ENCODE peak calls at places on chromosomes 7 and 10, in six cellular contexts. Q is nephron progenitor cell, Y is psoas muscle, O is BJ, N is type B pancreatic cell, D is AG09309. W is an unnamed sample.

GRCh38 chr10:12975266-12975665 is 26.2 kb downstream of the CCDC3 start:
- DNase-seq in Q (no peak), Y (no peak), O (no peak), N (no peak), D (no peak), W (peak)

GRCh38 chr7:139118234-139118802 is 8.8 kb upstream of the ZC3HAV1 start:
- DNase-seq in Q (no peak), Y (no peak), O (no peak), N (no peak), D (no peak), W (no peak)

GRCh38 chr10:70354566-70355233 is 27.7 kb downstream of the LRRC20 start:
- DNase-seq in Q (no peak), Y (no peak), O (no peak), N (no peak), D (no peak), W (no peak)

GRCh38 chr7:28280516-28280915 is 99.9 kb upstream of the JAZF1 start:
- DNase-seq in Q (no peak), Y (no peak), O (no peak), N (no peak), D (no peak), W (no peak)

GRCh38 chr10:115951242-115951641 is 321.8 kb downstream of the GFRA1 start:
- DNase-seq in Q (no peak), Y (no peak), O (no peak), N (no peak), D (no peak), W (no peak)

GRCh38 chr10:22491480-22491879 is 146.2 kb downstream of the SPAG6 start:
- DNase-seq in Q (no peak), Y (no peak), O (no peak), N (no peak), D (no peak), W (no peak)

GRCh38 chr7:8938036-8938435 is 504.6 kb downstream of the NXPH1 start:
- DNase-seq in Q (no peak), Y (no peak), O (no peak), N (no peak), D (no peak), W (no peak)

GRCh38 chr10:130859427-130859826 is 452.1 kb downstream of the TCERG1L start:
- DNase-seq in Q (no peak), Y (no peak), O (no peak), N (no peak), D (no peak), W (no peak)

GRCh38 chr10:11483189-11484148 is 128.0 kb downstream of the USP6NL start:
- DNase-seq in Q (no peak), Y (no peak), O (no peak), N (no peak), D (no peak), W (no peak)

DNA sequence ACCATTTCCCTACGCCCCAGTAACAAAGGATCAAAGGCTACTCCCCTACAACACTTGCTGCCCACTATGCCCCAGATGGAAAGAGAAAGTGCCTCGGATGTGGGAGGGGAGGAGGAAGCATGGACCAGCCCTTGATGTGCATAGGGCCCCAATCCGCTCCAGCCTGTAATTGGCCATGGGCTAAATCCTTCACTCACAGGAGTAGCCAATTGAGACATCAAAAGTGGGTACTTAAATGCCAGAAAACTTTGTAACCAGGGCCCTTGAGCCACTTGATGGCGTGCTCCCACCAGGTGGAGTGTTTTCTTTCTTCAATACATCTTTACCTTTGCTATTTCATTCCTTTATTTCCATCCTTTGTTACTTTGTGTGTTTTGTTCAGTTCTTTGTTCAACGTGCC is 500.5 kb upstream of the LRRN3 start:
- DNase-seq in Q (no peak), Y (no peak), O (no peak), N (no peak), D (no peak), W (no peak)
- TF ChIP-seq CTCF in Q (no peak), Y (no peak), O (no peak), N (no peak), D (no peak), W (no peak)

GRCh38 chr7:18177129-18177814 is 149.6 kb upstream of the PRPS1L1 start:
- DNase-seq in Q (no peak), Y (no peak), O (no peak), N (no peak), D (no peak), W (no peak)

GRCh38 chr7:18177815-18178660 is 150.4 kb upstream of the PRPS1L1 start:
- DNase-seq in Q (no peak), Y (no peak), O (no peak), N (no peak), D (no peak), W (no peak)

GRCh38 chr7:18175801-18176450 is 148.3 kb upstream of the PRPS1L1 start:
- DNase-seq in Q (no peak), Y (no peak), O (no peak), N (no peak), D (no peak), W (no peak)

GRCh38 chr7:18179058-18179457 is 151.4 kb upstream of the PRPS1L1 start:
- DNase-seq in Q (no peak), Y (no peak), O (no peak), N (no peak), D (no peak), W (no peak)

DNA sequence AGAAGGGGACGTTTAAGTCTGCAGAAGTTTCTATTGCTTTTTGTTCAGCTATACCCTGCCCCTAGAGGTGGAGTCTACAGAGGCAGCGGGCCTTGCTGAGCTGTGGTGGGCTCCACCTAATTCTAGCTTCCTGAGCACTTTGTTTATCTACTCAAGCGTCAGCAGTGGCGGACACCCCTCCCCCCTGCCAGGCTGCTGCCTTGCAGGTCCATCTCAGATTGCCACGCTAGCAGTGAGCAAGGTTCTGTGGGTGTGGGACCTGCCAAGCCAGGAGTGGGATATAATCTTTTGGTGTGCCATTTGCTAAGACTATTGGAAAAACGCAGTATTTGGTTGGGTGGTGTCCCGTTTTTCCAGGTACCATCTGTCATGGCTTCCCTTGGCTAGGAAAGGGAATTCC is 147.3 kb upstream of the PRPS1L1 start:
- DNase-seq in Q (no peak), Y (no peak), O (no peak), N (no peak), D (no peak), W (no peak)
- TF ChIP-seq CTCF in Q (no peak), Y (no peak), O (no peak), N (no peak), D (no peak), W (no peak)

DNA sequence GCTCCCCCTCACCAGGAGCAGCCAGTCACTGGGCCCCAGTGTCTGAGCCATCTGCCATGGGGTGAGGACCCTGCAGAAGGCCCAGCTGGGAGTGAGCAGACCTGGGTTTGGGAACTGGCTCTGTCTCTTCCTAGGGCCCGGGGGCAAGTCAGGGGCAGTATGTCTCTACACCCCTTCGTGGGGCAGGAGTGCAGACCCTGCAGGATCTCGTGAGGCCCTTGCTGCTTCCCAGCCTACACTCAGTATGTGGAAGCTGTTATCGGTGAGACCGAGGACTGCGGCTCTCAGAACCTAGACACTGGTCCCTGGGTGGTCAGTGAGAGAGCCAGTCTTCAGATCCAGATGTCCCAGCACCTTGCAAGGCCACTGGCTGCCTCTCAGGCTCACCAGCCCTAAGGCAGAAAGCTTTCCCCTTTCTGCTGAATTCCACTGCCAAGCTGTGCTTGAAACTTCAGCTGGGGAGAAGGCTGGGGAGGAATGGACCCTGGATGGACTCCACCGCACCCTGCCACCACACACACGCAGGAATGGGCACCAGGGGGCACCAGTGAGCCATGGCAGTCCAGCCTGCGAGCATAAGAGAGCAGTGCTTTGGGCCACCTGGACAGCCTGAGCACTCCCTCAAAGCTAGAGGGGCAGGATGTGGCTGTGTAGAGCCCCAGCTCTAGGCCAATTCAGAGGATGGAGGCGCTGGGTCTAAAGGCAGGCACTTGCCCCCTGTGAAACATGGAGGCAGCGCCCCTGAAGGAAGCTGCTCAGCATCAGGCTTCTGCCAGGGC is 21.4 kb downstream of the TMEM72 start:
- DNase-seq in Q (peak), Y (peak), O (no peak), N (peak), D (no peak), W (peak)
- TF ChIP-seq CTCF in Q (peak), Y (peak), O (peak), N (peak), D (peak), W (peak)

GRCh38 chr7:99733448-99733847 is 1.5 kb downstream of the CYP3A7 start:
- DNase-seq in Q (peak), Y (no peak), O (no peak), N (no peak), D (no peak), W (no peak)
- TF ChIP-seq CTCF in Q (peak), Y (no peak), O (peak), N (peak), D (peak), W (no peak)

DNA sequence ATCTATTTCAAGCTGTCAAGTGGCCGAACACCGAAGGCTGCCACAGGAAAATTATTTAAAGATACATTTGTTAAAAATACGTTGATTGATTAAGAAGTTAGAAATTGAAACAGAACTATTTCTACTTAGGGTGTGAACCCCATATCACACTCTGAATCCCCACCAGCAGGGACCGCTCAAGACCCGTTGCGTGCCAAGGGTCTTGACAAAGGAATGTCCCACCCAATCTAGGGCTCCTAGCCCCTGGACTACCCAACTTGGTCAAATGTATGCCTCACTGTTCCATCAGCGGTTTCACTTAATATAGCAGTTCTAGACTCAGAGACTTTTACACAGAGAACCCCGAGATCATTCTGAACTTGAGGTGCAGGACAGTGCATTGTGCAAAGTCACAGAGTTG is 11.6 kb upstream of the PFKFB3 start:
- DNase-seq in Q (no peak), Y (no peak), O (no peak), N (no peak), D (no peak), W (no peak)
- TF ChIP-seq CTCF in Q (no peak), Y (no peak), O (no peak), N (no peak), D (no peak), W (no peak)